ENCODE peak calls at places on chromosomes 7 and 10, in five cellular contexts. G, J, M, Y and D are unnamed samples.

GRCh38 chr10:49841615-49842180 is 79.6 kb upstream of the OGDHL start:
- DNase-seq in Y (no peak), J (no peak), M (no peak), G (no peak), D (no peak)

GRCh38 chr7:155489862-155490696 is 32.1 kb downstream of the EN2 start:
- DNase-seq in M (no peak), J (no peak), Y (no peak), G (no peak), D (no peak)

GRCh38 chr10:44417761-44418160 is 32.9 kb upstream of the CXCL12 start:
- DNase-seq in J (no peak), Y (no peak), G (no peak), M (no peak), D (no peak)

GRCh38 chr7:131956864-131957263 is 400.4 kb upstream of the PODXL start:
- DNase-seq in M (no peak), G (no peak), J (no peak), Y (no peak), D (no peak)

GRCh38 chr7:54629771-54630170 is 87.6 kb downstream of the VSTM2A start:
- DNase-seq in J (peak), G (no peak), Y (no peak), M (no peak), D (no peak)

GRCh38 chr10:31709028-31709427 is 219.6 kb downstream of the ARHGAP12 start:
- DNase-seq in G (peak), M (no peak), Y (no peak), J (no peak), D (peak)

GRCh38 chr7:31873816-31874597 is 187.0 kb downstream of the PPP1R17 start:
- DNase-seq in G (no peak), J (no peak), Y (no peak), M (no peak), D (no peak)

GRCh38 chr10:101780818-101781654 is 2.2 kb downstream of the NPM3 start:
- DNase-seq in G (peak), M (peak), Y (peak), J (peak), D (peak)

GRCh38 chr10:63767512-63767911 is 246.3 kb downstream of the REEP3 start:
- DNase-seq in Y (no peak), J (peak), G (no peak), M (no peak), D (no peak)

GRCh38 chr10:74189999-74190421 is 39.0 kb downstream of the ADK start:
- DNase-seq in M (no peak), G (no peak), Y (peak), J (peak), D (no peak)

GRCh38 chr7:100369105-100369504 is 4.2 kb upstream of the PILRA start:
- DNase-seq in G (no peak), M (no peak), J (peak), Y (no peak), D (no peak)

GRCh38 chr10:130814610-130815009 is 496.9 kb downstream of the TCERG1L start:
- DNase-seq in M (no peak), G (no peak), Y (no peak), J (no peak), D (no peak)

GRCh38 chr7:133703547-133703946 is 423.6 kb upstream of the LRGUK start:
- DNase-seq in M (no peak), Y (no peak), J (no peak), G (no peak), D (no peak)

GRCh38 chr10:132652936-132653590 is 115.5 kb downstream of the INPP5A start:
- DNase-seq in J (no peak), Y (no peak), G (no peak), M (peak), D (no peak)

GRCh38 chr10:95260397-95260881 is 30.4 kb downstream of the PDLIM1 start:
- DNase-seq in G (no peak), Y (no peak), J (no peak), M (no peak), D (no peak)

GRCh38 chr10:133258818-133259602 is 17.7 kb downstream of the ADAM8 start:
- DNase-seq in Y (peak), J (no peak), M (no peak), G (no peak), D (no peak)

GRCh38 chr7:149834601-149835000 is 3.6 kb upstream of the ZNF862 start:
- DNase-seq in Y (no peak), J (no peak), M (no peak), G (no peak), D (no peak)

GRCh38 chr10:30047430-30047829 is 12.0 kb downstream of the JCAD start:
- DNase-seq in G (no peak), M (no peak), Y (no peak), J (no peak), D (no peak)

GRCh38 chr7:55556492-55556891 is 15.8 kb downstream of the VOPP1 start:
- DNase-seq in J (no peak), Y (no peak), M (no peak), G (no peak), D (no peak)

GRCh38 chr7:16770657-16771329 is 17.2 kb downstream of the TSPAN13 start:
- DNase-seq in M (no peak), Y (no peak), G (no peak), J (no peak), D (no peak)

GRCh38 chr7:25095516-25096345 is 29.3 kb downstream of the CYCS start:
- DNase-seq in M (no peak), Y (no peak), J (no peak), G (no peak), D (no peak)

GRCh38 chr7:94088560-94088959 is 84.4 kb upstream of the BET1 start:
- DNase-seq in G (no peak), J (no peak), M (no peak), Y (no peak), D (no peak)

GRCh38 chr10:95388539-95388938 is 97.7 kb upstream of the PDLIM1 start:
- DNase-seq in M (no peak), J (no peak), Y (no peak), G (no peak), D (no peak)

GRCh38 chr7:139718859-139719258 is 58.9 kb downstream of the HIPK2 start:
- DNase-seq in J (no peak), M (no peak), G (no peak), Y (no peak), D (no peak)

GRCh38 chr7:139159900-139160675 is 50.6 kb upstream of the ZC3HAV1 start:
- DNase-seq in J (no peak), Y (no peak), G (no peak), M (no peak), D (no peak)

GRCh38 chr10:29100505-29100904 is 188.4 kb upstream of the LYZL1 start:
- DNase-seq in Y (no peak), J (no peak), G (no peak), M (no peak), D (no peak)

GRCh38 chr7:5634107-5634950 is 147.1 kb downstream of the RNF216 start:
- DNase-seq in G (peak), Y (no peak), M (no peak), J (no peak), D (peak)

GRCh38 chr10:62457598-62457997 is 83.4 kb downstream of the ZNF365 start:
- DNase-seq in M (no peak), J (no peak), Y (no peak), G (no peak), D (no peak)

GRCh38 chr7:37357277-37357996 is 91.2 kb downstream of the ELMO1 start:
- DNase-seq in Y (no peak), M (no peak), J (no peak), G (no peak), D (no peak)

GRCh38 chr10:283916-284356 is 148.7 kb downstream of the ZMYND11 start:
- DNase-seq in J (no peak), Y (no peak), G (no peak), M (no peak), D (no peak)

GRCh38 chr10:6035926-6036575 is 26.1 kb downstream of the IL2RA start:
- DNase-seq in J (no peak), G (no peak), Y (no peak), M (no peak), D (no peak)

GRCh38 chr7:107035446-107035845 is 9.1 kb upstream of the PRKAR2B start:
- DNase-seq in G (no peak), M (no peak), Y (no peak), J (no peak), D (no peak)

GRCh38 chr7:30598121-30598876 is 3.6 kb downstream of the GARS1 start:
- DNase-seq in M (no peak), Y (no peak), G (no peak), J (no peak), D (no peak)

GRCh38 chr7:98418636-98419315 is 17.9 kb upstream of the BAIAP2L1 start:
- DNase-seq in G (no peak), M (peak), Y (no peak), J (no peak), D (no peak)